ENCODE peak calls at places on chromosomes 6 and 20, in seven cellular contexts. G, J, L, T, O, P and R are unnamed samples.

GRCh38 chr6:111803804-111804203 is 69.4 kb downstream of the FYN start:
- DNase-seq in P (no peak), L (no peak), J (no peak), T (no peak), O (no peak), G (no peak), R (peak)

GRCh38 chr6:121506761-121507754 is 71.6 kb downstream of the GJA1 start:
- DNase-seq in L (no peak), P (no peak), O (peak), G (no peak), T (no peak), J (peak), R (no peak)

GRCh38 chr20:10487354-10488115 is 52.4 kb downstream of the SLX4IP start:
- DNase-seq in L (no peak), P (no peak), T (no peak), J (no peak), O (no peak), G (no peak), R (no peak)

GRCh38 chr6:33147807-33148666 is 44.2 kb downstream of the COL11A2 start:
- DNase-seq in J (peak), T (no peak), P (no peak), O (peak), G (no peak), L (no peak), R (peak)

GRCh38 chr6:136420853-136421252 is 129.4 kb downstream of the MAP7 start:
- DNase-seq in G (no peak), O (no peak), L (no peak), J (no peak), T (no peak), P (no peak), R (no peak)

GRCh38 chr6:83824388-83824801 is 28.8 kb upstream of the RIPPLY2 start:
- DNase-seq in L (no peak), P (no peak), O (peak), T (no peak), J (peak), G (no peak), R (no peak)

GRCh38 chr6:122129313-122130025 is 270.0 kb upstream of the HSF2 start:
- DNase-seq in J (no peak), T (no peak), O (no peak), L (no peak), G (peak), P (no peak), R (no peak)

GRCh38 chr6:118706702-118707101 is 55.3 kb upstream of the CEP85L start:
- DNase-seq in J (no peak), G (peak), O (peak), T (no peak), P (no peak), L (no peak), R (no peak)

GRCh38 chr6:18598865-18599264 is 211.7 kb downstream of the RNF144B start:
- DNase-seq in T (no peak), P (no peak), G (no peak), O (no peak), J (no peak), L (no peak), R (no peak)

GRCh38 chr20:61649879-61650200 is 397.8 kb downstream of the CDH4 start:
- DNase-seq in J (no peak), O (no peak), P (no peak), T (no peak), G (no peak), L (no peak), R (no peak)

GRCh38 chr6:46023216-46023915 is 7.7 kb upstream of the CLIC5 start:
- DNase-seq in P (no peak), L (no peak), O (no peak), T (no peak), G (no peak), J (no peak), R (peak)

GRCh38 chr6:131781717-131782116 is 26.1 kb upstream of the ENPP1 start:
- DNase-seq in P (no peak), T (no peak), L (no peak), G (no peak), O (no peak), J (no peak), R (no peak)

GRCh38 chr6:121838842-121839241 is 403.4 kb downstream of the GJA1 start:
- DNase-seq in G (no peak), P (no peak), L (no peak), T (peak), O (peak), J (peak), R (peak)

GRCh38 chr6:167238694-167239467 is 52.2 kb upstream of the UNC93A start:
- DNase-seq in O (no peak), J (peak), T (no peak), P (no peak), L (no peak), G (peak), R (no peak)

GRCh38 chr6:34281702-34282334 is 33.0 kb upstream of the SMIM29 start:
- DNase-seq in L (no peak), O (no peak), J (no peak), G (no peak), T (no peak), P (no peak), R (no peak)

GRCh38 chr6:129673758-129674157 is 36.2 kb downstream of the ARHGAP18 start:
- DNase-seq in L (no peak), G (no peak), J (no peak), P (no peak), O (no peak), T (no peak), R (no peak)

GRCh38 chr6:71254323-71254722 is 34.3 kb upstream of the OGFRL1 start:
- DNase-seq in G (peak), T (no peak), L (no peak), P (no peak), J (no peak), O (no peak), R (no peak)

GRCh38 chr20:51497542-51498467 is 44.7 kb downstream of the NFATC2 start:
- DNase-seq in G (peak), J (no peak), O (no peak), L (peak), P (peak), T (no peak), R (no peak)

GRCh38 chr6:143896096-143896880 is 32.0 kb downstream of the ZC2HC1B start:
- DNase-seq in L (no peak), T (no peak), G (no peak), P (no peak), J (peak), O (no peak), R (no peak)

GRCh38 chr6:109321752-109322151 is 60.5 kb downstream of the CD164 start:
- DNase-seq in P (no peak), J (no peak), G (no peak), L (no peak), O (no peak), T (no peak), R (no peak)

GRCh38 chr20:40563296-40563950 is 125.6 kb downstream of the MAFB start:
- DNase-seq in P (peak), G (no peak), T (peak), J (peak), O (peak), L (no peak), R (no peak)

DNA sequence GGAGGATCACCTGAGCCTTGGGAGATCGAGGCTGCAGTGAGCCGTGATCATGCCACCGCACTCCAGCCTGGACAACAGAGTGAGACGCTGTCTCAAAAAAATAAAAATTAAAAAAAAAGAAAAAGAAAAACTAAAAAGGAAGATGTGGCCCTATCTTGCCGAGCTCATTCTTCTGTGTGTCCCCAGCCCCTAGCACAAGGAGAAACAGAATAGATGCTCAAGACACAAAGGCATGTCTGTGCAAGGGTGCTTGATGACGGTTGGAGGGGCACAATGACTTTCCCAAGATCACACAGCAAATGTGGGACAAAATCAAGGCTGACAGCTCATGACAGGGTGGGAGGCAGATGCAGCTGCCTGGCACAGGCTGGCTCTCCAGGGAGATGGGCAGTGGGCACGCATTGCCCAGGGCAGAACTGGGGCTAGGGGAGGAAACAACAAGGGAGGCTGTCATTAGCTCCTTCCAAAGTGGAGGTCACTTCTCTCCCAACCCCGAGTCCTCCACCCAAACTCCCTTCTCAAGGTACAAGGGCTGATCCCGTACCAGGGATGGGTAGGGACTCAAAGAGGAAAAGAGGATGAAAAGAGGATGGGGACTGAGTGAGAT is 775 bp upstream of the NRSN2 start:
- DNase-seq in T (no peak), G (no peak), P (no peak), O (no peak), J (no peak), L (no peak), R (no peak)
- H3K4me3 ChIP-seq in T (peak), G (peak), P (no peak), O (peak), J (peak), L (peak), R (peak)

GRCh38 chr20:5751856-5752255 is 1.7 kb downstream of the SHLD1 start:
- DNase-seq in G (no peak), P (no peak), J (peak), O (peak), L (no peak), T (no peak), R (no peak)

GRCh38 chr20:5746064-5746463 is 4.1 kb upstream of the SHLD1 start:
- DNase-seq in T (no peak), O (no peak), P (no peak), L (no peak), G (no peak), J (no peak), R (no peak)

GRCh38 chr20:5748246-5748645 is 2.0 kb upstream of the SHLD1 start:
- DNase-seq in L (no peak), G (no peak), J (peak), P (no peak), O (no peak), T (no peak), R (no peak)

GRCh38 chr20:5745416-5745968 is 4.7 kb upstream of the SHLD1 start:
- DNase-seq in P (no peak), T (no peak), G (no peak), J (no peak), L (no peak), O (no peak), R (no peak)

GRCh38 chr20:5749512-5750490 is at the start of gene SHLD1:
- DNase-seq in L (peak), G (peak), J (peak), T (peak), O (peak), P (peak), R (peak)
- H3K4me3 ChIP-seq in L (peak), G (peak), J (peak), T (peak), O (peak), P (peak), R (peak)

GRCh38 chr6:148874698-148875293 is 128.0 kb downstream of the UST start:
- DNase-seq in G (peak), T (peak), J (no peak), P (no peak), L (no peak), O (no peak), R (no peak)
- H3K4me3 ChIP-seq in G (no peak), T (peak), J (no peak), P (no peak), L (no peak), O (no peak), R (no peak)

GRCh38 chr6:154242617-154243357 is 113.8 kb downstream of the IPCEF1 start:
- DNase-seq in T (no peak), O (no peak), J (no peak), G (no peak), P (no peak), L (no peak), R (no peak)

GRCh38 chr6:154247119-154247814 is 109.3 kb downstream of the IPCEF1 start:
- DNase-seq in T (no peak), O (no peak), P (no peak), L (no peak), J (no peak), G (peak), R (no peak)

GRCh38 chr6:154243793-154244768 is 112.5 kb downstream of the IPCEF1 start:
- DNase-seq in O (no peak), T (no peak), P (no peak), J (no peak), L (no peak), G (no peak), R (no peak)

GRCh38 chr6:154246723-154247118 is 109.9 kb downstream of the IPCEF1 start:
- DNase-seq in G (no peak), O (no peak), T (no peak), J (no peak), P (no peak), L (no peak), R (no peak)

DNA sequence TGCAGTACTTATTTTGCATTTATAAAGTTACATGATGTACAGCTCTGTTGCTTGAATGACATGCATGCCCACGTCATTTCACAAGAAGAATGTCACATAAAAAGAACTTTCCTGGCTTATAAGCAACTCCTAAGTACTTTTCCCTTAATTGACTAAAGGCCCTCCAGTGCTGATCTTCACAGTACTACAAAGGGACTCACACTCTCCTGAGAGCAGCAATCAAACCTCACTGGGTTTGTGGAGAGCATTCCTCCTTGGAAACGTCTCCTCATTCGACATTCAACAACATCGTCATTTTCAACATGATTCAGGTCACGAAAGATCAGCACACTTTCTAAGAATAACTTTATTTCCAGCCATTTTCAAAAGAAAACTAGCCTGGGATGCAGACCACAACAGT is 111.1 kb downstream of the IPCEF1 start:
- DNase-seq in J (no peak), G (no peak), L (no peak), T (no peak), P (no peak), O (no peak), R (no peak)
- H3K4me3 ChIP-seq in J (no peak), G (peak), L (no peak), T (no peak), P (no peak), O (no peak), R (no peak)

DNA sequence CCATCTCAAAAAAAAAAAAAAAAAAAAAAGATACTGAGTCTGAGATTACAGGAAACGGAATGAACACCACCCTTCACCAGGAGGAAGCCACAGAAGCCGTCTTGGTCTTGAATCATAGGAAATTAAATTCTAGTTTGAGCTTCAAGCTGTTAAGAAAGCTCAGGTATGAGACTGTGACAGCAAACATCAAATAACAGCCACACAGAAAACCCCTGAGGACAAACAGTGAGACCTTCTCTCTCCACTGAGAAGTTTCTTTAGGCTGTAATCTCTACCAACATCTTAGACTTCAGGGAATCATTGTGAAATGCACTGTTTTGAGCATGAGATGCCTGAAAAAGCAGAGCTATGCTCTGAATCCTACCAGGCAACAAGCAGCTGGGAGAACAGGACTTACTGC is 30.8 kb downstream of the PDE10A start:
- DNase-seq in L (no peak), J (peak), O (no peak), P (no peak), T (no peak), G (no peak), R (no peak)
- H3K4me3 ChIP-seq in L (no peak), J (no peak), O (no peak), P (no peak), T (no peak), G (no peak), R (no peak)

DNA sequence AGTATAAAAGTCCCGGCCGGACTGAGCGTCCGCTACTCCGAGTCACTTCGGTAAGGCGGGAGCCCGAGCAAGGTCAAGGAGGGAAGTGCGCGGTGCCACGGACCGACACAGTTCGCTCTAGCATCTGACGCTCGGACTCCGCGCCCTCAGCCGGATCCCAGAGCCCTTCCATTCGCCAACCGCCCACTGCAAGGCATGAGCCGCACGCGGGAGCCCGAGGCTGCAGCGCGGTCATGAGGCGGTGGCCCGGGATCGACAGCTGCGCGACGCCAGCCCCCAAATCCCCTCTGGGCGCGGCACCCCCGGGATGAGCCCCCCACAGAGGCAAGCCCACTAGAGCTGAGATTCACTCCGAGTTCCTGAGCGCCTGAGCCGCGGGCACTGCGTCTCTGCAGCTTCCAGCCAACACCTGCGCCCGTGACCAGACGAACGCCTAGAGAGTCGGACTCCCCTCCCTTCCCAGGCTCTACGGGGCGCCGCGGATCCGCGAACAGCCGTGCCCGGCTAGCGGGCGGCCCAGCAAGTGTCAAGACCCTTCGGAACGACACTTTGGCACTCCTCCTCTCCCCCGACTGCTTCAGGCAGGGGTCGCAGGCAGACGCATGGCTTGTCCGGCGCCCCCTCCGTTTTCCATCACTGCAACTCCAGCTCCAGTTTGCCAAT is 749 bp upstream of the ISM1 start:
- DNase-seq in G (peak), T (peak), L (peak), P (no peak), O (no peak), J (peak), R (no peak)
- H3K4me3 ChIP-seq in G (peak), T (peak), L (peak), P (peak), O (peak), J (peak), R (peak)

DNA sequence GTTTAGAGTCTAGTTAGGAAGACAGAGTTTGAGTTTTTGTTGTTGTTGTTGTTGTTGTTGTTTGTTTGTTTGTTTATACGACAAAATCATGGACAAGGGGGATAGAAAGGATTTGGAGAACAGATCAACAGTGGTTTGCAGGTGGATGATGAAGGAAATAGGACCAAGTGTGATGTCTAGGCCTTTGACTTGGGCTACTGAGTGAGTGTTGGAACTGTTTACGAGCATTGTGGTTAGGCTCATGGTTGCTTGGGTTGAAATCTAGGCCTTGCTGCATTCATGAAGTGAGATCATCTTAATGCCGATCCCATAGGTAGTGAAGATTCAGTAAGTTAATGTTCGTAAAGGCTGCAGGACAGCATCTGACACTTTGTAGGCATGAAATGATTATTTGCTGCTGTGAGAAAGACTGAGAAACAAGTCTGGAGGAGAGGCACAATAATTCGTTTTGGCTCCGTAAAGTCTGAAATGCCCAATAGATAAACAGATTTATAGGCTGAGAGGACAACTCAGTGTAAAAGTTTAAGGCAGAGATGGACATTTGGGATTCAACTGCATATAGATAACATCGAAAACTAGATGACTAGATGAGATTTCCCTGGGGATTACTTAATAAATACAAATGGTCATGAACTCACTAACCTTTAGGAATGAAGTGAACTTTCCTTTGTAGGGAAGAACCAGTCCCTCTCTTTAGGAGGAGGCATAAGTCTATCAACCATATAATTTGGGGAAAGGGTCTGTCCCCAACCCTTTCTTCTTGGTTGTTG is 70.0 kb downstream of the HDDC2 start:
- DNase-seq in L (no peak), T (no peak), O (no peak), P (no peak), J (no peak), G (no peak), R (no peak)
- H3K4me3 ChIP-seq in L (no peak), T (no peak), O (no peak), P (no peak), J (no peak), G (no peak), R (no peak)

GRCh38 chr6:161186173-161186769 is 87.6 kb downstream of the AGPAT4 start:
- DNase-seq in G (no peak), L (no peak), O (peak), P (no peak), J (no peak), T (no peak), R (peak)
- H3K4me3 ChIP-seq in G (no peak), L (no peak), O (peak), P (no peak), J (no peak), T (no peak), R (no peak)

GRCh38 chr6:28673800-28674671 is 148.4 kb downstream of the GPX5 start:
- DNase-seq in P (no peak), J (peak), T (no peak), L (no peak), O (peak), G (peak), R (no peak)
- H3K4me3 ChIP-seq in P (no peak), J (peak), T (no peak), L (peak), O (peak), G (peak), R (peak)

GRCh38 chr20:34332262-34332920 is 29.2 kb upstream of the AHCY start:
- DNase-seq in P (no peak), L (no peak), J (no peak), G (peak), T (no peak), O (no peak), R (no peak)
- H3K4me3 ChIP-seq in P (no peak), L (no peak), J (no peak), G (no peak), T (no peak), O (no peak), R (no peak)